ENCODE peak calls at places on chromosomes 3 and 15, in four cellular contexts. Q, A, R and J are unnamed samples.

GRCh38 chr3:160941885-160942494 is 163.2 kb downstream of the B3GALNT1 start:
- DNase-seq in R (peak), A (peak), Q (peak), J (peak)

GRCh38 chr3:80733522-80734176 is 965.9 kb upstream of the ROBO1 start:
- DNase-seq in Q (no peak), R (no peak), A (no peak), J (no peak)

GRCh38 chr15:29736745-29737023 is 85.6 kb downstream of the TJP1 start:
- DNase-seq in Q (no peak), A (no peak), R (no peak), J (no peak)

GRCh38 chr15:74428442-74428787 is 5.3 kb downstream of the SEMA7A start:
- DNase-seq in R (no peak), A (no peak), Q (no peak), J (no peak)

GRCh38 chr15:41603411-41603935 is 44.5 kb downstream of the TYRO3 start:
- DNase-seq in Q (no peak), R (no peak), A (no peak), J (no peak)

GRCh38 chr15:85312486-85312885 is 67.9 kb upstream of the AKAP13 start:
- DNase-seq in Q (no peak), R (peak), A (no peak), J (no peak)

GRCh38 chr3:124207077-124207476 is 215.2 kb upstream of the ROPN1 start:
- DNase-seq in Q (no peak), A (no peak), R (no peak), J (no peak)

GRCh38 chr3:16504242-16504641 is 9.3 kb downstream of the RFTN1 start:
- DNase-seq in Q (no peak), R (peak), A (no peak), J (no peak)

GRCh38 chr3:27557411-27557810 is 73.2 kb upstream of the SLC4A7 start:
- DNase-seq in R (no peak), A (no peak), Q (no peak), J (no peak)

GRCh38 chr15:55627730-55628368 is 39.7 kb upstream of the PYGO1 start:
- DNase-seq in R (no peak), Q (no peak), A (no peak), J (no peak)

GRCh38 chr3:52973806-52974205 is 72.1 kb downstream of the SFMBT1 start:
- DNase-seq in Q (no peak), R (no peak), A (no peak), J (no peak)

GRCh38 chr15:92693922-92694331 is 38.4 kb upstream of the FAM174B start:
- DNase-seq in R (no peak), A (no peak), Q (no peak), J (no peak)

GRCh38 chr3:152279474-152279873 is 10.7 kb downstream of the MBNL1 start:
- DNase-seq in Q (no peak), A (no peak), R (no peak), J (no peak)

GRCh38 chr15:100241572-100242479 is 99.9 kb downstream of the ADAMTS17 start:
- DNase-seq in A (peak), Q (no peak), R (no peak), J (no peak)

GRCh38 chr15:65970937-65971740 is 101.8 kb downstream of the RAB11A start:
- DNase-seq in A (no peak), R (no peak), Q (no peak), J (no peak)

GRCh38 chr15:69729167-69729748 is 276.6 kb downstream of the RPLP1 start:
- DNase-seq in Q (peak), A (no peak), R (peak), J (peak)

GRCh38 chr15:69734699-69735098 is 282.1 kb downstream of the RPLP1 start:
- DNase-seq in Q (no peak), A (no peak), R (no peak), J (no peak)

GRCh38 chr15:69730281-69731235 is 277.9 kb downstream of the RPLP1 start:
- DNase-seq in Q (no peak), A (no peak), R (no peak), J (no peak)

GRCh38 chr15:69732133-69732532 is 279.5 kb downstream of the RPLP1 start:
- DNase-seq in A (no peak), Q (no peak), R (no peak), J (no peak)

DNA sequence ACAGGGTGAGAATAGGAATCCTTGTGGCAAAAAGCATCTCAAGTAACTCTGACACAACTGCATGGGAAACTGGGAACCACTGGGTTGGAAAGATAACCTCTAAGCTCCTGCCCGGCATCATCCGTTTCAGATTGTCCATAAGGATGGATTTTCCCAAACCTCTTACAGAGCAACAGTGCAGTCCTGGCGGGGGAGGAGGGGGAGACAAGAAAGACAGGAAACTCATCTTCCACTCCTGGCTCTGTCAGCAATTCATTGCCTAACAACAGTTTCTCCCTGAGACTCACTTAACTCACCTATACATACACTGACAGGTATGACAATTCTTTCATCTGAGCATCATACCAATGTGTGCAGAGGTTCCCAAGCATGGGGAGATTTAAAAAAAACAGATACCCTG is 279.0 kb downstream of the RPLP1 start:
- DNase-seq in Q (no peak), R (no peak), A (no peak), J (no peak)
- TF ChIP-seq CTCF in Q (no peak), R (no peak), A (no peak), J (no peak)

DNA sequence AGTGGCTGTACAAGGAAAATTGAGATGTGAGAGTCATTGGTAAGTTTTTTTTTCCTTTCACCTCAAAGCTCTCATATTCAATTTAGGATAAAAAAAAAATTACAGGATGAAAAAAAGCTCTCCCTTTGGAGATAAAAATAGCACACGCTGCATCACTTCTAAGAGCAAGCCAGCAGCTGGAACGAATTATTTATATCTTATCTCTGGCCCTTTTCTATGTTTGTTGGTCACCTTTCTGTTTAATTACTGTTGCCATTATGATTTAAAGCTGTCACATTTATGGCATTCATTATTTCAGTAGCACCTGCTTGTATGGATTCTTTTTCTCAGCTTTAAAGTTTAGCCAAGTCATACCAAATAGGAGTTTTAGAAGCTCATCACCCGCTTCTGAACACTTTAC is 171.6 kb upstream of the PDZRN3 start:
- DNase-seq in A (no peak), Q (no peak), R (no peak), J (no peak)
- TF ChIP-seq CTCF in A (no peak), Q (no peak), R (no peak), J (no peak)

GRCh38 chr3:43161684-43162512 is 56.0 kb upstream of the POMGNT2 start:
- DNase-seq in R (no peak), A (no peak), Q (no peak), J (no peak)
- TF ChIP-seq CTCF in R (peak), A (peak), Q (no peak), J (peak)

GRCh38 chr3:75341324-75342067 is 322.6 kb upstream of the FRG2C start:
- DNase-seq in A (no peak), Q (no peak), R (no peak), J (no peak)
- TF ChIP-seq CTCF in A (no peak), Q (no peak), R (no peak), J (no peak)

GRCh38 chr3:23648965-23649328 is 156.8 kb upstream of the UBE2E1 start:
- DNase-seq in A (no peak), Q (no peak), R (no peak), J (no peak)

GRCh38 chr3:23646201-23646955 is 159.4 kb upstream of the UBE2E1 start:
- DNase-seq in A (no peak), Q (no peak), R (no peak), J (no peak)

GRCh38 chr3:23649502-23649901 is 156.3 kb upstream of the UBE2E1 start:
- DNase-seq in A (no peak), R (no peak), Q (no peak), J (no peak)

GRCh38 chr3:23647706-23648258 is 158.0 kb upstream of the UBE2E1 start:
- DNase-seq in R (no peak), A (no peak), Q (no peak), J (no peak)

DNA sequence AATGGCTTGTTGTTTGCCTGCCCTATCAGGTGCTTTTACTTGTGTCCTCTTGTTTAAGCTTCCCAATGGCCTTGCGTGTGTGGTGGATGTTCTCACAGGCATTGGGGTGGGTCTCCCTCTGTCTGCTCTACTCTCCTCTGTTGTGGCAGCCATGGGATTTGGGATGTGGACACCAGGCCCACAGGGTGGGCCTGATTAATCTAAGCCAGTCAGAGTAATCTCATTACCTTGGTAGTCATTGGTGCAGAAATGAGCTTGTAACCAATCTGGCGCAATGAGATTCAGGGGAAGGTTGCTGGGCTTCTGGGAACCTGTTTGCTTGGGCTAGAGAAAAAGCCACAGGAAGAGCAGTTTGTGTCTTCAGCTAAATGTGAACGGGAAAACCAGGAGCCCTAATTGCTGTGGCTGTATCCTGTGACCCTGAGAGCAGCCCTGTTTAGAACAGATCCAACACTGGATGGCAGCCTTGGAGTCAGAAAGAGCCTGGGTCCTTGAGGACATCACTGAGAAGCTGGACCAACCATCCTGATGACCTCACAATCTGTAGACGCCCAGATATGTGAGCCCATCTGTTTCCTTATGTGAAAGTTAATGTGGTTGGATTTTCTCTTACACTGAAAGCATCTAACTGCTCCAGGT is 157.3 kb upstream of the UBE2E1 start:
- DNase-seq in A (no peak), Q (no peak), R (no peak), J (no peak)
- TF ChIP-seq CTCF in A (no peak), Q (no peak), R (no peak), J (no peak)

GRCh38 chr3:57434041-57434440 is 110.1 kb downstream of the DNAH12 start:
- DNase-seq in Q (no peak), A (no peak), R (no peak), J (no peak)
- TF ChIP-seq CTCF in Q (no peak), A (peak), R (no peak), J (no peak)

GRCh38 chr3:144031938-144032337 is 60.3 kb downstream of the DIPK2A start:
- DNase-seq in Q (no peak), A (peak), R (no peak), J (no peak)

GRCh38 chr3:144032531-144033234 is 61.1 kb downstream of the DIPK2A start:
- DNase-seq in Q (no peak), R (peak), A (no peak), J (no peak)

GRCh38 chr3:144029769-144030168 is 58.1 kb downstream of the DIPK2A start:
- DNase-seq in A (no peak), Q (no peak), R (no peak), J (no peak)

GRCh38 chr3:144033235-144033579 is 61.6 kb downstream of the DIPK2A start:
- DNase-seq in A (no peak), Q (no peak), R (no peak), J (no peak)

DNA sequence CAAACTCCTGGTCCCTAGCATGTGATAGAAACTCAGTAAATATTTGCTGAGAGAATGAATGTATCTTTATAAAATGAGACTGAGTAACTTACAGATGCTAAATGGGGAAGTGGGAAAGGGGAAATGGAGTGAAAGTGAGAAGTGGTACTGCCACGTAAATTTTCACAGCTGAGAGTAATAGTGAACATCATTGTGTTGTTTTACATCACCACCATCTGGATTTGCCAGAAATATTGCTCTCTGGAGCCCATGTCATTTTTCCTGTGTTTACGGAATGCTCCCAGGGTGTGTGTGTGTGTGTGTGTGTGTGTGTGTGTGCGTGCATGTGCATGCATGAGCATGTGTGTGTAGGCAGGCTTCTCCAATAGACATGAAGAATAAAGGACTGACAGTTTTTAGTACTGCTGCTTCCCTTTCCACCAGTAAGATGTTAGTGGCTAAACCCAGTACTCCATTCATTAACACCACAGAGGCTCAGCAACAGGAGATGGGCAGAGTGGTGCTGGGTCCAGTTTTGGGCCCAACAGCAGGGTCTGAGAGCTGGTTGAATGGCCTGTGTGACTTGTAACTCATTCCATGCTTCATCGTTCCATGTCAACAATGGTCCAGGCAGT is 57.3 kb downstream of the DIPK2A start:
- DNase-seq in A (no peak), Q (no peak), R (peak), J (no peak)
- TF ChIP-seq CTCF in A (no peak), Q (no peak), R (no peak), J (no peak)

GRCh38 chr3:134628884-134629283 is 21.9 kb downstream of the KY start:
- DNase-seq in Q (no peak), A (no peak), R (no peak), J (no peak)

GRCh38 chr3:134627831-134628230 is 23.0 kb downstream of the KY start:
- DNase-seq in A (no peak), Q (no peak), R (no peak), J (no peak)

GRCh38 chr3:134625462-134625861 is 25.4 kb downstream of the KY start:
- DNase-seq in Q (no peak), A (no peak), R (no peak), J (no peak)

GRCh38 chr3:134625885-134626741 is 24.7 kb downstream of the KY start:
- DNase-seq in R (no peak), A (no peak), Q (no peak), J (no peak)

DNA sequence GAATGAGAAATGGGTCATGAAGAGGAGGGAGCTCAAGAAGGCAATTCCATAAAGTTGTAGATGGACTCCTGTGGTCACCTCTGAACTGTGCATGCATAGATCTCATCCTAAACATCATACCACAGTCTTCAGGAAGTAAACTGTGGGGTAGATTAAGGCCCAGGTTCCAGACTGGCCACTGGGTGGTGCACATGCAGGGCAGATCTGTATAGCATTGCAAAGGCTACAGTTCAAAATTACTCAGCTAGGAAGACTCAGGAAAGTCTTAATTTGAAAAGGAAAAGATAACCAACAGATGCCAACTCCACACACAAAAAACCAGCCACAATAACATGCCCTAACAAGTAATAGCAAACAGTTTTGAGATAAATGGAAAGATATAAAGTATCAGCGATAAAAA is 20.3 kb downstream of the KY start:
- DNase-seq in Q (no peak), R (no peak), A (no peak), J (no peak)
- TF ChIP-seq CTCF in Q (no peak), R (no peak), A (no peak), J (no peak)

GRCh38 chr3:78741066-78741645 is 1026.6 kb downstream of the ROBO1 start:
- DNase-seq in A (no peak), R (no peak), Q (no peak), J (no peak)
- TF ChIP-seq CTCF in A (peak), R (no peak), Q (no peak), J (no peak)

GRCh38 chr3:138423316-138423715 is 11.1 kb upstream of the ESYT3 start:
- DNase-seq in R (no peak), Q (no peak), A (no peak), J (no peak)

GRCh38 chr3:138429665-138430064 is 4.8 kb upstream of the ESYT3 start:
- DNase-seq in A (no peak), R (no peak), Q (no peak), J (no peak)

GRCh38 chr3:138426211-138426610 is 8.2 kb upstream of the ESYT3 start:
- DNase-seq in R (no peak), A (no peak), Q (no peak), J (no peak)
- TF ChIP-seq CTCF in R (peak), A (peak), Q (no peak), J (no peak)